ENCODE peak calls at places on chromosomes 13 and 19, in seven cellular contexts. Q is neural progenitor cell, H is astrocyte, K is GM23248, P is PC-3, M is keratinocyte, W is GM23338. Z is an unnamed sample.

GRCh38 chr13:98539655-98540054 is 37.3 kb downstream of the STK24 start:
- DNase-seq in Q (no peak), H (peak), K (peak), P (no peak), M (no peak), W (no peak), Z (peak)

GRCh38 chr19:46660008-46660517 is 919 bp downstream of the DACT3 start:
- DNase-seq in Q (peak), H (no peak), K (peak), P (no peak), M (no peak), W (peak), Z (no peak)

GRCh38 chr13:99385161-99385560 is 78.0 kb upstream of the GPR183 start:
- DNase-seq in Q (no peak), H (no peak), K (no peak), P (no peak), M (no peak), W (no peak), Z (no peak)

GRCh38 chr13:48808689-48809088 is 155.0 kb downstream of the CYSLTR2 start:
- DNase-seq in Q (no peak), H (peak), K (peak), P (no peak), M (no peak), W (no peak), Z (no peak)

GRCh38 chr19:3603121-3603841 is 3.4 kb downstream of the TBXA2R start:
- DNase-seq in Q (no peak), H (no peak), K (no peak), P (no peak), M (no peak), W (no peak), Z (no peak)

GRCh38 chr19:12994701-12995595 is at the start of gene NFIX:
- DNase-seq in Q (peak), H (no peak), K (peak), P (peak), M (no peak), W (peak), Z (peak)

GRCh38 chr19:32691291-32691951 is at the start of gene NUDT19:
- DNase-seq in Q (peak), H (peak), K (peak), P (peak), M (no peak), W (no peak), Z (peak)

GRCh38 chr13:34416833-34417425 is 525.1 kb upstream of the NBEA start:
- DNase-seq in Q (no peak), H (peak), K (peak), P (peak), M (no peak), W (peak), Z (peak)

GRCh38 chr13:42594577-42595571 is 20.9 kb downstream of the TNFSF11 start:
- DNase-seq in Q (peak), H (peak), K (peak), P (peak), M (no peak), W (peak), Z (peak)

GRCh38 chr13:71751074-71751473 is 115.9 kb downstream of the DACH1 start:
- DNase-seq in Q (no peak), H (no peak), K (no peak), P (no peak), M (no peak), W (no peak), Z (no peak)

GRCh38 chr13:26011996-26012688 is 39.7 kb downstream of the SHISA2 start:
- DNase-seq in Q (no peak), H (no peak), K (peak), P (no peak), M (no peak), W (peak), Z (no peak)

GRCh38 chr13:34345601-34345939 is 527.6 kb downstream of the RFC3 start:
- DNase-seq in Q (no peak), H (no peak), K (no peak), P (no peak), M (no peak), W (peak), Z (no peak)

GRCh38 chr19:49811328-49811727 is 1.8 kb downstream of the FUZ start:
- DNase-seq in Q (no peak), H (no peak), K (no peak), P (peak), M (no peak), W (no peak), Z (no peak)

GRCh38 chr13:25046274-25046984 is 49.5 kb upstream of the PABPC3 start:
- DNase-seq in Q (peak), H (no peak), K (peak), P (no peak), M (no peak), W (peak), Z (no peak)

GRCh38 chr13:108213946-108214345 is 1.4 kb downstream of the LIG4 start:
- DNase-seq in Q (peak), H (peak), K (peak), P (peak), M (no peak), W (no peak), Z (peak)

GRCh38 chr19:49861127-49861526 is 6.2 kb downstream of the PNKP start:
- DNase-seq in Q (no peak), H (no peak), K (peak), P (no peak), M (no peak), W (peak), Z (peak)

GRCh38 chr19:32296694-32297093 is 48.7 kb upstream of the ZNF507 start:
- DNase-seq in Q (no peak), H (no peak), K (no peak), P (no peak), M (no peak), W (no peak), Z (no peak)

GRCh38 chr19:55549500-55550320 is 4.4 kb upstream of the SBK3 start:
- DNase-seq in Q (peak), H (peak), K (peak), P (peak), M (no peak), W (peak), Z (peak)

GRCh38 chr13:24680258-24680920 is at the start of gene ATP12A:
- DNase-seq in Q (peak), H (no peak), K (peak), P (no peak), M (no peak), W (peak), Z (no peak)

GRCh38 chr13:111460548-111461444 is 140.4 kb downstream of the TEX29 start:
- DNase-seq in Q (peak), H (peak), K (peak), P (peak), M (no peak), W (peak), Z (peak)

DNA sequence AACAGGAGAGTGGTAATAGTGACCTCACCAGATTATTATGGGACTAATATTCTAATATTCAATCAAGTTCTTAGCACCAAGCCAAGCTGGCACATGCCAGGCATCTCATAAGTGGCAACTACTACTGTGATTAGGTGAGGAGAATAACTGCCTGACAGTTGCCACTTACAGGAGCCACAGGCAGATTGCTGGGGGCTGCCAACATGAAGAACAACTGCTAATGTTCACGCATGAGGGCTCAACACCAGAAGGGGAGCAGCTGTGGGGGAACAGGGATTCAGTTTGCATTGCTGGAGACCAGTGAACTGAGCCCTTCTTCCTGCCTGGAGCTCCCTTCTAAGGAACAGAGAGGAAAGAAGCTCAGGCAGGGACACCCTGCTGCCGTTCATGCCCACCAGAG is 504.5 kb downstream of the FOXO1 start:
- DNase-seq in Q (no peak), H (no peak), K (no peak), P (no peak), M (no peak), W (no peak), Z (no peak)
- H3K4me3 ChIP-seq in Q (no peak), H (no peak), K (no peak), P (no peak), M (no peak), W (no peak), Z (no peak)

GRCh38 chr13:53601181-53601580 is 572.6 kb downstream of the OLFM4 start:
- DNase-seq in Q (no peak), H (no peak), K (no peak), P (no peak), M (no peak), W (no peak), Z (no peak)
- H3K4me2 ChIP-seq in Q (no peak), H (peak), K (no peak), P (no peak), M (no peak), W (no peak), Z (no peak)

GRCh38 chr13:27954406-27954851 is 14.7 kb downstream of the CDX2 start:
- DNase-seq in Q (peak), H (no peak), K (peak), P (peak), M (no peak), W (peak), Z (no peak)
- TF ChIP-seq EZH2 in Q (peak), H (peak), K (no peak), P (no peak), M (no peak), W (peak), Z (no peak)

GRCh38 chr19:53982056-53982455 is 9.4 kb upstream of the CACNG6 start:
- DNase-seq in Q (peak), H (no peak), K (peak), P (peak), M (no peak), W (peak), Z (no peak)
- H3K4me3 ChIP-seq in Q (peak), H (peak), K (peak), P (peak), M (no peak), W (peak), Z (no peak)

DNA sequence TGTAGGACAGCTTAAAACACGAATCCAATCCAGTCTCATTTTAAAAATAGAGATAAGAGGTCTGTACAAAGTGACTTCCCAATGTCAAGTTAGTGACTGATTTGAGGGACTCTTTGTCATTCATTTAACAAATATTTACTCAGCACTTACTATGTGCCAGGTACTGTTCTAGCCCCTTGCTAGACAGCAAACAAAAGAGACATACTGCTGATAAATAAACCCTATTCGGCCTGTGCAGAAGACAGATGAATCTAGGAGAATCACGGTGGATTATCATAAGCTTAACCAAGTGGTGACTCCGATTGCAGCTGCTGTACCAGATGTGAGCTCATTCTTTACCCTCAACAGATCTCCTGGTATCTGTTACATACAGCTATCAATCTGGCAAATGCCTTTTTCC is 6.4 kb upstream of the ELF1 start:
- DNase-seq in Q (no peak), H (no peak), K (no peak), P (no peak), M (no peak), W (no peak), Z (no peak)
- H3K4me2 ChIP-seq in Q (no peak), H (no peak), K (no peak), P (no peak), M (no peak), W (no peak), Z (no peak)

GRCh38 chr19:51014242-51014641 is 5.3 kb downstream of the KLK10 start:
- DNase-seq in Q (no peak), H (no peak), K (no peak), P (no peak), M (no peak), W (no peak), Z (no peak)

GRCh38 chr19:51019544-51019925 is at the start of gene KLK10:
- DNase-seq in Q (no peak), H (no peak), K (no peak), P (no peak), M (no peak), W (no peak), Z (no peak)

GRCh38 chr19:51015691-51016267 is 3.7 kb downstream of the KLK10 start:
- DNase-seq in Q (no peak), H (no peak), K (no peak), P (no peak), M (no peak), W (no peak), Z (no peak)

GRCh38 chr19:51018745-51019543 is 565 bp downstream of the KLK10 start:
- DNase-seq in Q (no peak), H (no peak), K (no peak), P (no peak), M (no peak), W (peak), Z (no peak)

DNA sequence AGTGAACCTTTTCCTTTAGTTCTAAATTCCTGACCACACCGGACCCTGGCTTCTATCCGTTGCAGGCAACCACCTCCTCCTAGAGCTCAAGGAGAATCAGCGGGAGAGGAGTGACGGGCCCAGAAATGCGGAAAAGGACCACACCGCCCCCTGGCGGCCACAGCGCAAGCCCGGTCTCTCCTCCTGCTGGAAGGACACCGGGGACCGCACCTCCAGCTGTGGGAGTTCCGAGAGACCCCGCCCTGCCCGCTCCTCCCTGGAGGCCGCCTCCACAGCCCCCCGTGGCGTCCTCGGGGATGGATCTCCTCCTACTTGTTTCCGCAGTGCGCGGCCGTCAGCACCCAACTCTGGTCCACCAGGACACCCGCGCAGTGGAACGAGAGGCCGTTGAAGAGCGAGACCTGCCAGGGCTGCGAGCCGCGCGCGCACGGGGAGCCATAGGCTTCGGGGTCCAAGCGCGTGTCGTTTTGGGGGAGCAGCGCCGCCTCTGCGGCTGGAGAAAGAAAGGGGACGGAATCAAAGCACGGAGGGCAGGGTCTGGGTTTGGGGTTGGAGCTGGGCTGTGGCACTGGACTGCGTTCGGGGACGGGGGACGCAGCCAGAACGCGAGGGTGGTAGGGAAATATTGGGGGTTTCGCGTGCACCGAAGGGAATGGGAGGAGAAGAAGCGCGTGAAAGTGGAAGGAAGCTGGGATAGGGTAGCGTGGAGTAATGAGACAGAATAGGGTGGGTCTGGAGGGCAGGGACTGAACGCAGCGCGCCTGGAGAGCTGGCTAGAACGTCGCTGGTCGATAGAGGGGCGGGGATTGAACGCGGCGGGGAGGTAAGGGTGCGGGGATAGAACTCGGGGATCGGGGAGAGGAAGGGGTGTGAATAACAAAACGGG is 2.5 kb downstream of the KLK10 start:
- DNase-seq in Q (peak), H (no peak), K (peak), P (peak), M (no peak), W (peak), Z (no peak)
- TF ChIP-seq EZH2 in Q (peak), H (no peak), K (no peak), P (no peak), M (no peak), W (peak), Z (no peak)

GRCh38 chr19:1470864-1471513 is 8.0 kb downstream of the C19orf25 start:
- DNase-seq in Q (peak), H (no peak), K (peak), P (peak), M (no peak), W (peak), Z (no peak)
- H3K4me3 ChIP-seq in Q (peak), H (no peak), K (peak), P (peak), M (peak), W (peak), Z (no peak)

DNA sequence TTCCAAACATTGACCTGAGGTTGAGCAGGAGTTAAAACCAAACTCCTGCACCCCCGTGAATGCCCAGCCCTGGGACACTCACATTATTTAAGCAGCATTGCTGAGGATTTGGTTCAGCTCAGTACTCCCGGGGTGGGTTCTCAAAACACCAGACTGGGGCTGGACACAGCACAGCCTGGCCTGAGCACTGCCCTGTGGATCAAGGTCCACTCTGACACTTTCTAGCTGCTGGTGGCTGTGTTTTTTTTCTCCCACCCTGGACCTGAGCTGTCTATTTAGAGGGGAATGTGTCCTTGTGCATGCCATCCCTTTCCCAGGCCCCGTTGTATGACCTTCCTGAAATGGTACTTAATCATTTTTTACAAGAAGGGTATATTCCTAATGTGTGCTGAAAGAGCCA is 94.7 kb upstream of the GJB6 start:
- DNase-seq in Q (no peak), H (no peak), K (no peak), P (no peak), M (no peak), W (no peak), Z (no peak)
- H3K4me2 ChIP-seq in Q (no peak), H (no peak), K (no peak), P (no peak), M (no peak), W (no peak), Z (no peak)

Z was measured in fibroblast of lung.